ENCODE peak calls at places on chromosomes 6 and 20, in nine cellular contexts. One of them, this sample, is unnamed. For H3K9me3, the result is how much of the 10 kb centered on the place peaks cover.

GRCh38 chr6:154932562-154933027 is 62.5 kb upstream of the TIAM2 start:
- DNase-seq in AG04450: peak
- DNase-seq in ascending aorta: no peak
- DNase-seq in thyroid gland: no peak
- DNase-seq in OCI-LY7: no peak
- DNase-seq in IMR-90: peak
- DNase-seq in HCT116: peak
- DNase-seq in hepatocyte: peak
- DNase-seq in ovary: no peak
- DNase-seq in this sample: no peak

GRCh38 chr6:168939041-168939440 is 314.6 kb downstream of the THBS2 start:
- DNase-seq in ovary: no peak
- DNase-seq in ascending aorta: no peak
- DNase-seq in IMR-90: no peak
- DNase-seq in HCT116: no peak
- DNase-seq in OCI-LY7: no peak
- DNase-seq in AG04450: no peak
- DNase-seq in hepatocyte: no peak
- DNase-seq in thyroid gland: no peak
- DNase-seq in this sample: no peak

GRCh38 chr20:29878777-29879442 is 1378.6 kb upstream of the DEFB115 start:
- DNase-seq in IMR-90: no peak
- DNase-seq in ascending aorta: no peak
- DNase-seq in HCT116: no peak
- DNase-seq in ovary: no peak
- DNase-seq in AG04450: no peak
- DNase-seq in OCI-LY7: no peak
- DNase-seq in thyroid gland: no peak
- DNase-seq in hepatocyte: no peak
- DNase-seq in this sample: no peak

GRCh38 chr6:80433666-80434025 is 327.2 kb downstream of the BCKDHB start:
- DNase-seq in hepatocyte: no peak
- DNase-seq in IMR-90: no peak
- DNase-seq in OCI-LY7: no peak
- DNase-seq in ovary: no peak
- DNase-seq in AG04450: no peak
- DNase-seq in HCT116: no peak
- DNase-seq in ascending aorta: no peak
- DNase-seq in thyroid gland: no peak
- DNase-seq in this sample: no peak

GRCh38 chr20:57713505-57713903 is 3.7 kb upstream of the PMEPA1 start:
- DNase-seq in hepatocyte: no peak
- DNase-seq in ovary: no peak
- DNase-seq in HCT116: no peak
- DNase-seq in AG04450: no peak
- DNase-seq in ascending aorta: no peak
- DNase-seq in thyroid gland: no peak
- DNase-seq in OCI-LY7: no peak
- DNase-seq in IMR-90: no peak
- DNase-seq in this sample: no peak

GRCh38 chr6:31652925-31653724 is 664 bp upstream of the BAG6 start:
- DNase-seq in OCI-LY7: peak
- DNase-seq in hepatocyte: peak
- DNase-seq in thyroid gland: peak
- DNase-seq in ovary: peak
- DNase-seq in HCT116: no peak
- DNase-seq in AG04450: no peak
- DNase-seq in IMR-90: no peak
- DNase-seq in ascending aorta: peak
- DNase-seq in this sample: no peak

GRCh38 chr20:59149678-59150504 is 13.7 kb upstream of the ZNF831 start:
- DNase-seq in hepatocyte: peak
- DNase-seq in OCI-LY7: peak
- DNase-seq in ascending aorta: no peak
- DNase-seq in AG04450: no peak
- DNase-seq in HCT116: no peak
- DNase-seq in IMR-90: no peak
- DNase-seq in thyroid gland: no peak
- DNase-seq in ovary: no peak
- DNase-seq in this sample: peak

GRCh38 chr6:64224819-64225218 is 589.2 kb downstream of the PHF3 start:
- DNase-seq in thyroid gland: no peak
- DNase-seq in IMR-90: peak
- DNase-seq in AG04450: no peak
- DNase-seq in OCI-LY7: no peak
- DNase-seq in ovary: no peak
- DNase-seq in ascending aorta: no peak
- DNase-seq in HCT116: no peak
- DNase-seq in hepatocyte: no peak
- DNase-seq in this sample: no peak

GRCh38 chr6:150272264-150272975 is 96.4 kb upstream of the IYD start:
- DNase-seq in hepatocyte: no peak
- DNase-seq in IMR-90: no peak
- DNase-seq in AG04450: no peak
- DNase-seq in ovary: no peak
- DNase-seq in HCT116: no peak
- DNase-seq in OCI-LY7: no peak
- DNase-seq in ascending aorta: no peak
- DNase-seq in thyroid gland: no peak
- DNase-seq in this sample: no peak

GRCh38 chr20:20780127-20780822 is 67.8 kb upstream of the RALGAPA2 start:
- DNase-seq in ovary: no peak
- DNase-seq in hepatocyte: peak
- DNase-seq in thyroid gland: peak
- DNase-seq in OCI-LY7: no peak
- DNase-seq in AG04450: no peak
- DNase-seq in HCT116: no peak
- DNase-seq in IMR-90: no peak
- DNase-seq in ascending aorta: peak
- DNase-seq in this sample: no peak

GRCh38 chr6:73516712-73517489 is 3.9 kb downstream of the EEF1A1 start:
- DNase-seq in OCI-LY7: peak
- DNase-seq in IMR-90: peak
- DNase-seq in HCT116: no peak
- DNase-seq in AG04450: no peak
- DNase-seq in ovary: no peak
- DNase-seq in thyroid gland: no peak
- DNase-seq in ascending aorta: no peak
- DNase-seq in hepatocyte: no peak
- DNase-seq in this sample: no peak

GRCh38 chr20:34079818-34080217 is 32.2 kb downstream of the EIF2S2 start:
- DNase-seq in OCI-LY7: no peak
- DNase-seq in ascending aorta: no peak
- DNase-seq in thyroid gland: no peak
- DNase-seq in ovary: no peak
- DNase-seq in HCT116: no peak
- DNase-seq in AG04450: no peak
- DNase-seq in IMR-90: no peak
- DNase-seq in hepatocyte: no peak
- DNase-seq in this sample: no peak

GRCh38 chr6:146550911-146551310 is 7.3 kb downstream of the RAB32 start:
- DNase-seq in AG04450: no peak
- DNase-seq in hepatocyte: no peak
- DNase-seq in ascending aorta: no peak
- DNase-seq in HCT116: no peak
- DNase-seq in thyroid gland: no peak
- DNase-seq in ovary: no peak
- DNase-seq in IMR-90: peak
- DNase-seq in OCI-LY7: no peak
- DNase-seq in this sample: no peak

DNA sequence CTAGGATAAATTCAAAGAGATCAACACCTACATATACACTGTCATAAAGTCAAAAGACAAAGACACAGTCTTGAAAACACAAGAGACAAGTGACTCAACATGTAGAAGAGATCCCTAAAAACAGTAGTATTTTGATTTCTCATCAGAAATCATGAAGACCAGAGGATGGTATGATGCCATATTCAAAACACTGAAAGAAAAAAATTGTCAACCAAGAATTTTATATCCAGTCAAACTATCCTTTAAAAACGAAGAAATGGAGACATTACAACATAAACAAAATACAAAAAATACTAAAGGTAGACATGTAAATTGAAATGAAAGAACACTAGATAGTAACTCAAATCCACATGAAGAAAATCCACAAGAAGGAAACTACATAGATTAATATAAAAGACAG is 27.3 kb upstream of the HBS1L start:
- DNase-seq in ovary: no peak
- DNase-seq in IMR-90: no peak
- DNase-seq in AG04450: no peak
- DNase-seq in OCI-LY7: no peak
- DNase-seq in ascending aorta: no peak
- DNase-seq in HCT116: no peak
- DNase-seq in hepatocyte: no peak
- DNase-seq in thyroid gland: no peak
- DNase-seq in this sample: no peak
- H3K9me3 ChIP-seq in ovary: under half
- H3K9me3 ChIP-seq in IMR-90: under half
- H3K9me3 ChIP-seq in AG04450: under half
- H3K9me3 ChIP-seq in OCI-LY7: under half
- H3K9me3 ChIP-seq in ascending aorta: under half
- H3K9me3 ChIP-seq in HCT116: under half
- H3K9me3 ChIP-seq in hepatocyte: under half
- H3K9me3 ChIP-seq in thyroid gland: under half
- H3K9me3 ChIP-seq in this sample: under half

GRCh38 chr20:31239139-31239538 is 18.3 kb upstream of the DEFB115 start:
- DNase-seq in AG04450: no peak
- DNase-seq in ovary: no peak
- DNase-seq in OCI-LY7: no peak
- DNase-seq in HCT116: no peak
- DNase-seq in thyroid gland: no peak
- DNase-seq in IMR-90: no peak
- DNase-seq in hepatocyte: no peak
- DNase-seq in ascending aorta: no peak
- DNase-seq in this sample: no peak
- H3K9me3 ChIP-seq in AG04450: half or more
- H3K9me3 ChIP-seq in ovary: under half
- H3K9me3 ChIP-seq in OCI-LY7: half or more
- H3K9me3 ChIP-seq in HCT116: half or more
- H3K9me3 ChIP-seq in thyroid gland: under half
- H3K9me3 ChIP-seq in IMR-90: under half
- H3K9me3 ChIP-seq in hepatocyte: half or more
- H3K9me3 ChIP-seq in ascending aorta: under half
- H3K9me3 ChIP-seq in this sample: under half

GRCh38 chr6:38531134-38531533 is 108.6 kb downstream of the BTBD9 start:
- DNase-seq in HCT116: no peak
- DNase-seq in ascending aorta: no peak
- DNase-seq in hepatocyte: no peak
- DNase-seq in IMR-90: no peak
- DNase-seq in thyroid gland: no peak
- DNase-seq in ovary: no peak
- DNase-seq in OCI-LY7: no peak
- DNase-seq in AG04450: no peak
- DNase-seq in this sample: no peak
- H3K9me3 ChIP-seq in HCT116: under half
- H3K9me3 ChIP-seq in ascending aorta: under half
- H3K9me3 ChIP-seq in hepatocyte: under half
- H3K9me3 ChIP-seq in IMR-90: under half
- H3K9me3 ChIP-seq in thyroid gland: under half
- H3K9me3 ChIP-seq in ovary: under half
- H3K9me3 ChIP-seq in OCI-LY7: under half
- H3K9me3 ChIP-seq in AG04450: under half
- H3K9me3 ChIP-seq in this sample: under half

GRCh38 chr20:24560571-24561485 is 91.4 kb downstream of the SYNDIG1 start:
- DNase-seq in IMR-90: no peak
- DNase-seq in hepatocyte: peak
- DNase-seq in HCT116: no peak
- DNase-seq in thyroid gland: no peak
- DNase-seq in AG04450: no peak
- DNase-seq in ascending aorta: no peak
- DNase-seq in OCI-LY7: no peak
- DNase-seq in ovary: no peak
- DNase-seq in this sample: no peak
- H3K9me3 ChIP-seq in IMR-90: under half
- H3K9me3 ChIP-seq in hepatocyte: under half
- H3K9me3 ChIP-seq in HCT116: under half
- H3K9me3 ChIP-seq in thyroid gland: under half
- H3K9me3 ChIP-seq in AG04450: under half
- H3K9me3 ChIP-seq in ascending aorta: under half
- H3K9me3 ChIP-seq in OCI-LY7: under half
- H3K9me3 ChIP-seq in ovary: under half
- H3K9me3 ChIP-seq in this sample: under half

This sample was measured in T-helper 17 cell.